ENCODE peak calls at places on chromosome 7, in eight cellular contexts. I, H, B, A, P, S, O and K are unnamed samples.
A peak's percentile ranks its signal among the peaks of the same experiment; 100 is the strongest.

GRCh38 chr7:139901840-139902370 is 72.8 kb downstream of the TBXAS1 start:
- DNase-seq in P (no peak), A (no peak), I (no peak), B (no peak), O (no peak), H (no peak), S (no peak), K (no peak)

GRCh38 chr7:1854521-1855395 is 184.7 kb downstream of the ELFN1 start:
- DNase-seq in S (no peak), H (no peak), I (no peak), B (no peak), O (no peak), P (no peak), A (peak; percentile 31), K (peak; percentile 64)

GRCh38 chr7:99314504-99314903 is 11.2 kb upstream of the ARPC1A start:
- DNase-seq in H (no peak), A (no peak), B (no peak), S (peak; percentile 41), I (no peak), O (no peak), P (peak; percentile 31), K (no peak)

GRCh38 chr7:25940086-25940906 is 211.7 kb upstream of the NFE2L3 start:
- DNase-seq in I (no peak), A (no peak), B (no peak), S (no peak), O (no peak), P (no peak), H (no peak), K (no peak)

GRCh38 chr7:53811555-53812079 is 730.6 kb upstream of the VSTM2A start:
- DNase-seq in O (no peak), H (no peak), P (no peak), I (no peak), B (no peak), S (no peak), A (no peak), K (no peak)

GRCh38 chr7:3918576-3918975 is 617.5 kb downstream of the SDK1 start:
- DNase-seq in S (no peak), H (no peak), P (no peak), I (no peak), A (no peak), O (no peak), B (no peak), K (no peak)

GRCh38 chr7:131197920-131198610 is 129.6 kb upstream of the MKLN1 start:
- DNase-seq in O (no peak), B (no peak), I (no peak), P (no peak), H (peak; percentile 44), A (no peak), S (no peak), K (no peak)

GRCh38 chr7:122975341-122975740 is 20.2 kb downstream of the TAS2R16 start:
- DNase-seq in B (no peak), P (no peak), I (no peak), S (no peak), A (no peak), O (no peak), H (no peak), K (no peak)

GRCh38 chr7:157488326-157488725 is 151.5 kb downstream of the DNAJB6 start:
- DNase-seq in P (no peak), I (no peak), A (peak; percentile 26), O (no peak), S (peak; percentile 20), B (no peak), H (no peak), K (no peak)

GRCh38 chr7:42883950-42884349 is 27.9 kb downstream of the C7orf25 start:
- DNase-seq in S (no peak), O (no peak), P (peak; percentile 95), H (no peak), A (peak; percentile 57), B (peak; percentile 35), I (no peak), K (no peak)

GRCh38 chr7:36600869-36601530 is 123.3 kb downstream of the AOAH start:
- DNase-seq in H (no peak), A (no peak), I (peak; percentile 58), B (no peak), P (peak; percentile 76), S (no peak), O (no peak), K (no peak)

GRCh38 chr7:7212612-7213011 is 30.3 kb downstream of the C1GALT1 start:
- DNase-seq in A (no peak), O (no peak), S (no peak), I (no peak), B (no peak), P (no peak), H (no peak), K (no peak)

GRCh38 chr7:23100697-23101096 is 4.9 kb upstream of the KLHL7 start:
- DNase-seq in A (peak; percentile 51), I (no peak), O (no peak), H (no peak), S (no peak), P (no peak), B (no peak), K (no peak)
- TF ChIP-seq CTCF in A (peak; percentile 65), I (no peak), O (peak; percentile 30), H (no peak), S (no peak), P (no peak), B (no peak), K (no peak)

DNA sequence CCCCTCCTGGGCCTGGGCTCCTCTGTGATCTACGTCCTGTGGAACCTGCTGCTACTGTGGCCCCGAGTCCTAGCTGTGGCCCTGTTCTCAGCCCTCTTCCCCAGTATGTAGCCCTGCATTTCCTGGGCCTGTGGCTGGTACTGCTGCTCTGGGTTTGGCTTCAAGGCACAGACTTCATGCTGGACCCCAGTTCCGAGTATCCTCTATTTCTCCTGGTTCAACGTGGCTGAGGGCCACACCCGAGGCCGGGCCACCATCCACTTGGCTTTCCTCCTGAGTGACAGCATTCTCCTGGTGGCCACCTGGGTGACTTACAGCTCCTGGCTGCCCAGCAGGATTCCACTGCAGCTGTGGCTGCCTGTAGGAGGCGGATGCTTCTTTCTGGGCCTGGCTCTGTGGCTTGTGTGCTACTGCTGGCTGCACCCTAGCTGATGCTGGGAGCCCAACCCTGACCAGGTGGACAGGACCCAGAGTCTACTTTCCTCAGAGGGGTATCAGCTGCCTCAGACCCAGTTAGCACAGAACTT is 37.8 kb upstream of the MMD2 start:
- DNase-seq in H (no peak), A (no peak), P (no peak), B (no peak), O (no peak), S (no peak), I (no peak), K (peak; percentile 53)
- TF ChIP-seq CTCF in H (no peak), A (peak; percentile 27), P (no peak), B (no peak), O (no peak), S (no peak), I (no peak), K (no peak)

GRCh38 chr7:151172273-151173141 is 5.0 kb upstream of the GBX1 start:
- DNase-seq in O (peak; percentile 80), P (peak; percentile 74), H (peak; percentile 1), I (peak; percentile 61), B (peak; percentile 64), A (peak; percentile 83), S (peak; percentile 85), K (peak; percentile 88)

GRCh38 chr7:151166629-151167196 is 781 bp downstream of the GBX1 start:
- DNase-seq in H (no peak), A (no peak), S (no peak), I (no peak), O (no peak), B (no peak), P (no peak), K (peak; percentile 67)

GRCh38 chr7:151168787-151169162 is 1.3 kb upstream of the GBX1 start:
- DNase-seq in I (no peak), H (no peak), A (no peak), B (no peak), P (no peak), S (peak; percentile 13), O (no peak), K (peak; percentile 62)

GRCh38 chr7:151167197-151167911 is at the start of gene GBX1:
- DNase-seq in A (peak; percentile 59), I (peak; percentile 57), B (no peak), O (no peak), H (no peak), S (peak; percentile 20), P (no peak), K (peak; percentile 70)

GRCh38 chr7:151168022-151168786 is 710 bp upstream of the GBX1 start:
- DNase-seq in O (no peak), B (no peak), A (peak; percentile 78), S (peak; percentile 42), H (no peak), P (no peak), I (peak; percentile 74), K (peak; percentile 72)
- TF ChIP-seq CTCF in O (peak; percentile 70), B (peak; percentile 74), A (peak; percentile 97), S (peak; percentile 70), H (peak; percentile 40), P (no peak), I (peak; percentile 86), K (peak; percentile 78)

GRCh38 chr7:158923928-158924511 is 67.7 kb downstream of the DYNC2I1 start:
- DNase-seq in H (no peak), O (no peak), A (no peak), I (no peak), B (no peak), S (no peak), P (no peak), K (no peak)
- TF ChIP-seq CTCF in H (no peak), O (no peak), A (no peak), I (no peak), B (no peak), S (no peak), P (no peak), K (no peak)

GRCh38 chr7:154242709-154243108 is 190.5 kb downstream of the DPP6 start:
- DNase-seq in I (no peak), H (no peak), S (no peak), B (no peak), A (no peak), O (no peak), P (no peak), K (no peak)
- TF ChIP-seq CTCF in I (no peak), H (no peak), S (no peak), B (no peak), A (peak; percentile 24), O (no peak), P (no peak), K (no peak)

GRCh38 chr7:111113263-111114017 is 22.5 kb downstream of the LRRN3 start:
- DNase-seq in H (no peak), P (peak; percentile 42), B (no peak), I (peak; percentile 12), S (no peak), A (no peak), O (no peak), K (no peak)
- TF ChIP-seq CTCF in H (no peak), P (no peak), B (no peak), I (no peak), S (no peak), A (no peak), O (no peak), K (no peak)